ENCODE peak calls at places on chromosomes 16 and 17, in five cellular contexts. One of them, this sample, is unnamed.
A peak's percentile ranks its signal among the peaks of the same experiment; 100 is the strongest.

GRCh38 chr16:71515026-71515425 is 11.2 kb upstream of the CHST4 start:
- DNase-seq in astrocyte: no peak
- DNase-seq in sigmoid colon: no peak
- DNase-seq in tibial nerve: no peak
- DNase-seq in B cell: no peak
- DNase-seq in this sample: no peak

GRCh38 chr16:53235851-53236250 is 181.1 kb downstream of the CHD9 start:
- DNase-seq in sigmoid colon: no peak
- DNase-seq in tibial nerve: no peak
- DNase-seq in B cell: no peak
- DNase-seq in astrocyte: no peak
- DNase-seq in this sample: no peak

GRCh38 chr17:21511368-21512195 is 135.4 kb downstream of the KCNJ12 start:
- DNase-seq in B cell: peak; percentile 77
- DNase-seq in sigmoid colon: peak; percentile 91
- DNase-seq in astrocyte: peak; percentile 61
- DNase-seq in tibial nerve: peak; percentile 73
- DNase-seq in this sample: peak; percentile 94

GRCh38 chr16:79329163-79329521 is 271.4 kb downstream of the MAF start:
- DNase-seq in B cell: no peak
- DNase-seq in tibial nerve: no peak
- DNase-seq in astrocyte: no peak
- DNase-seq in sigmoid colon: no peak
- DNase-seq in this sample: no peak

GRCh38 chr16:83713597-83713996 is 94.2 kb upstream of the HSBP1 start:
- DNase-seq in B cell: no peak
- DNase-seq in tibial nerve: no peak
- DNase-seq in sigmoid colon: no peak
- DNase-seq in astrocyte: no peak
- DNase-seq in this sample: no peak

GRCh38 chr17:80663783-80664206 is 119.2 kb downstream of the RPTOR start:
- DNase-seq in B cell: no peak
- DNase-seq in sigmoid colon: peak; percentile 88
- DNase-seq in astrocyte: peak; percentile 39
- DNase-seq in tibial nerve: no peak
- DNase-seq in this sample: no peak

GRCh38 chr16:8935989-8936388 is 27.7 kb downstream of the USP7 start:
- DNase-seq in tibial nerve: no peak
- DNase-seq in astrocyte: no peak
- DNase-seq in sigmoid colon: no peak
- DNase-seq in B cell: no peak
- DNase-seq in this sample: no peak

GRCh38 chr16:23015580-23015979 is 133.7 kb downstream of the USP31 start:
- DNase-seq in B cell: no peak
- DNase-seq in tibial nerve: no peak
- DNase-seq in sigmoid colon: no peak
- DNase-seq in astrocyte: no peak
- DNase-seq in this sample: no peak

GRCh38 chr17:48483471-48484131 is 47.2 kb downstream of the HOXB1 start:
- DNase-seq in B cell: peak; percentile 52
- DNase-seq in astrocyte: peak; percentile 100
- DNase-seq in tibial nerve: no peak
- DNase-seq in sigmoid colon: peak; percentile 79
- DNase-seq in this sample: no peak

GRCh38 chr17:40063915-40064531 is 1.3 kb downstream of the THRA start:
- DNase-seq in B cell: no peak
- DNase-seq in astrocyte: no peak
- DNase-seq in tibial nerve: no peak
- DNase-seq in sigmoid colon: no peak
- DNase-seq in this sample: no peak

DNA sequence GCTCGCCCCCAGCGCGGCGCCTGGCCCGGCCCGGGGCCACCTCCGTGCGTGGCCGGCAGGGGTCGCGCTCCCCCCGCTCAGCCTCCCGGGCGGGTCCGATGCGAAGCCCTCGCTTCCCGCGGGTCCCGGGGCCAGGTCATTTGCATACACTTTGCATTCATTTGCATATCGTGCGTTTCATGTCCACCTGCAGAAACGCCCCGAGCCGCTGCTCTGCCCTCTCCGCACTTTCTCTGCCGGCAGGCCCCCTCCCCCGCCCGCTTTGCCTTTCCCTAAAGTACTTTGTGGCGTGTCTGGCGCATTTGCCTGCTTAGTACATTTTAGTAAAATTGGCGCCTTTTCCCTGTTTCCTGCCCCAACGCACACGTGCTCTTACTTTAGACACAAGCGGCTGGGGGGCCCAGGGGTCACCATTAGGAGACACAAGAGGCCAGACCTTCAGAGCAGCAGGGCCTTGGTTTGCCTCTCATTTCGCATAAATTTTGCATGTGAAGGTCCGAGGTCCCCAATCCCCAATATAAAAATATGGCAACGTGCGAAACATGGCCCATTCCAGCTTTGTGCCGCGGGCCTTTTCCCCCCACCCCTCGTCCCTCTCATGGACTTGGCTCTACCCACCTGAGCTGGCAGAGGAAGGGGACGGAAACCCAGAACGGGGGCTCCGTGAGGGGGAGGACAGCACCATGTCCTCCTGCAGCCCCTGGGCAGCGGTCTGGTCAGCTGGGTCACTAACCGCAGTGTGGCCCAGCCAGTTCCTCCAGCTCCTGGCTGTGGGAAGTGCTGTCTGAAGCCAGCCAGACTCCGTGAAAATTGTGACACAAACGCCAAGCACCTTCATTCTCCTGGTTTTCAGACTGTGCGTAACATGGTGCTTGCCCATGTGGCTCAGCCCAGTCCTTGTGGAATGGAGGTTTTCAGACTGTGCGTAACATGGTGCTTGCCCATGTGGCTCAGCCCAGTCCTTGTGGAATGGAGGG is 34.8 kb downstream of the CBFA2T3 start:
- DNase-seq in tibial nerve: no peak
- DNase-seq in astrocyte: no peak
- DNase-seq in sigmoid colon: no peak
- DNase-seq in B cell: peak; percentile 97
- DNase-seq in this sample: no peak
- TF ChIP-seq CTCF in tibial nerve: peak; percentile 67
- TF ChIP-seq CTCF in astrocyte: no peak
- TF ChIP-seq CTCF in sigmoid colon: peak; percentile 28
- TF ChIP-seq CTCF in B cell: peak; percentile 86
- TF ChIP-seq CTCF in this sample: peak; percentile 80

GRCh38 chr16:11372073-11372923 is 27.0 kb downstream of the RMI2 start:
- DNase-seq in tibial nerve: no peak
- DNase-seq in B cell: no peak
- DNase-seq in sigmoid colon: no peak
- DNase-seq in astrocyte: no peak
- DNase-seq in this sample: no peak
- TF ChIP-seq CTCF in tibial nerve: no peak
- TF ChIP-seq CTCF in B cell: peak; percentile 2
- TF ChIP-seq CTCF in sigmoid colon: no peak
- TF ChIP-seq CTCF in astrocyte: no peak
- TF ChIP-seq CTCF in this sample: no peak

DNA sequence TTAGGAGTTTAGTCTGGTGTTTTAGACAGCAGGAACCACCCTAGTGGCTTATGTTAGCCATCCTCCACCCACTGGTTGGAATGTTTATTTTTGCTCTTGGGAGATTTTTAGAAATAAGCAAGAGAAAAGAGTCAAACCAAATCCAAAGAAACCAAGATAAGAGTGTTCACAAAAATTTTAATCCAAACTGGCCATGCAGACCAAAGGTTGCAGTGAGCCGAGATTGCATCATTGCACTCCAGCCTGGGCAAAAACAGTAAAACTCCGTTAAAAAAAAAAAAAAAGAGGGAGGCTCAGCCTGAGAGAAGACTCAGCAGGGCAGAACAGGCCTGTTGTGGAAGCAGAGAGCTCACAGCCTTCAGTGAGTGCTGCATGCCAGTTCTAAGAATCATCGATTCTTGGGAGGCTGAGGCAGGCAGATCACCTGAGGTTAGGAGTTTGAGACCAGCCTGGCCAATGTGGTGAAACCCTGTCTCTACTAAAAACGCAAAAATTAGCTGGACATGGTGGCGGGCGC is 12.2 kb upstream of the C16orf54 start:
- DNase-seq in astrocyte: peak; percentile 51
- DNase-seq in B cell: no peak
- DNase-seq in tibial nerve: no peak
- DNase-seq in sigmoid colon: no peak
- DNase-seq in this sample: no peak
- TF ChIP-seq CTCF in astrocyte: peak; percentile 8
- TF ChIP-seq CTCF in B cell: no peak
- TF ChIP-seq CTCF in tibial nerve: no peak
- TF ChIP-seq CTCF in sigmoid colon: no peak
- TF ChIP-seq CTCF in this sample: no peak

GRCh38 chr17:2082003-2082862 is 27.3 kb downstream of the HIC1 start:
- DNase-seq in B cell: no peak
- DNase-seq in astrocyte: no peak
- DNase-seq in sigmoid colon: no peak
- DNase-seq in tibial nerve: no peak
- DNase-seq in this sample: no peak
- TF ChIP-seq CTCF in B cell: no peak
- TF ChIP-seq CTCF in astrocyte: no peak
- TF ChIP-seq CTCF in sigmoid colon: no peak
- TF ChIP-seq CTCF in tibial nerve: no peak
- TF ChIP-seq CTCF in this sample: no peak

This sample was measured in osteocyte.